ENCODE peak calls at places on chromosome 10, in seven cellular contexts. D is GM23338, T is Panc1, V is K562, G is endothelial cell of umbilical vein, C is transverse colon, S is stomach. R is an unnamed sample.

GRCh38 chr10:7426349-7426748 is 15.5 kb upstream of the SFMBT2 start:
- DNase-seq in T (no peak), G (no peak), S (no peak), V (no peak), D (no peak), C (no peak), R (no peak)

GRCh38 chr10:122044713-122045112 is 55.8 kb downstream of the TACC2 start:
- DNase-seq in V (no peak), C (peak; percentile 27), T (no peak), S (no peak), D (peak; percentile 50), G (no peak), R (no peak)

GRCh38 chr10:99560277-99561126 is 27.8 kb downstream of the NKX2-3 start:
- DNase-seq in C (peak; percentile 59), V (peak; percentile 56), G (peak; percentile 41), S (peak; percentile 42), D (peak; percentile 94), T (peak; percentile 28), R (no peak)

GRCh38 chr10:99532687-99533495 is at the start of gene NKX2-3:
- DNase-seq in C (peak; percentile 90), D (peak; percentile 93), T (no peak), S (peak; percentile 49), G (peak; percentile 40), V (peak; percentile 54), R (no peak)

GRCh38 chr10:30775779-30776591 is 146.4 kb upstream of the LYZL2 start:
- DNase-seq in G (no peak), S (no peak), D (no peak), C (peak; percentile 35), V (no peak), T (no peak), R (no peak)

GRCh38 chr10:11335167-11335652 is 276.2 kb downstream of the USP6NL start:
- DNase-seq in D (no peak), S (no peak), V (no peak), G (no peak), C (no peak), T (no peak), R (no peak)

GRCh38 chr10:78579995-78580394 is 488.8 kb upstream of the ZMIZ1 start:
- DNase-seq in C (peak; percentile 23), S (peak; percentile 32), G (peak; percentile 67), D (no peak), T (no peak), V (no peak), R (no peak)

GRCh38 chr10:119665901-119666708 is 14.9 kb downstream of the BAG3 start:
- DNase-seq in C (no peak), S (no peak), V (no peak), G (no peak), T (no peak), D (no peak), R (no peak)

GRCh38 chr10:73967022-73967429 is 30.9 kb upstream of the VCL start:
- DNase-seq in G (no peak), T (no peak), S (no peak), C (no peak), D (peak; percentile 85), V (no peak), R (peak; percentile 64)

GRCh38 chr10:73359492-73359891 is 828 bp upstream of the CFAP70 start:
- DNase-seq in T (no peak), G (no peak), D (no peak), V (no peak), S (no peak), C (no peak), R (no peak)

GRCh38 chr10:59880976-59881510 is 25.3 kb downstream of the CCDC6 start:
- DNase-seq in S (no peak), T (no peak), G (no peak), C (no peak), V (peak; percentile 54), D (no peak), R (no peak)

GRCh38 chr10:29067161-29067560 is 221.7 kb upstream of the LYZL1 start:
- DNase-seq in T (no peak), G (no peak), V (no peak), C (no peak), S (no peak), D (no peak), R (no peak)

GRCh38 chr10:91290607-91291006 is 70.1 kb downstream of the PCGF5 start:
- DNase-seq in C (no peak), D (no peak), V (no peak), T (no peak), G (no peak), S (no peak), R (no peak)

GRCh38 chr10:24254180-24254579 is 45.2 kb downstream of the KIAA1217 start:
- DNase-seq in S (no peak), D (no peak), C (no peak), G (no peak), T (no peak), V (no peak), R (no peak)

GRCh38 chr10:43306899-43307298 is 40.0 kb upstream of the RASGEF1A start:
- DNase-seq in T (no peak), C (no peak), G (no peak), S (no peak), D (no peak), V (no peak), R (no peak)

GRCh38 chr10:122632561-122632960 is 67.1 kb downstream of the C10orf120 start:
- DNase-seq in D (no peak), C (no peak), V (no peak), S (no peak), G (no peak), T (no peak), R (no peak)

GRCh38 chr10:121092341-121093099 is 241.4 kb downstream of the WDR11 start:
- DNase-seq in G (no peak), V (no peak), T (no peak), D (no peak), S (no peak), C (peak; percentile 18), R (no peak)

GRCh38 chr10:688621-689426 is 644 bp downstream of the DIP2C start:
- DNase-seq in V (no peak), T (no peak), S (peak; percentile 45), G (peak; percentile 30), D (peak; percentile 78), C (peak; percentile 36), R (no peak)

GRCh38 chr10:60733826-60734225 is 44.5 kb upstream of the CDK1 start:
- DNase-seq in T (no peak), V (no peak), S (no peak), G (no peak), D (no peak), C (no peak), R (no peak)

GRCh38 chr10:122232781-122233180 is 38.3 kb upstream of the BTBD16 start:
- DNase-seq in V (no peak), C (no peak), S (no peak), T (no peak), D (no peak), G (no peak), R (no peak)

GRCh38 chr10:14365231-14365744 is 34.6 kb upstream of the FRMD4A start:
- DNase-seq in T (no peak), C (no peak), G (no peak), S (no peak), V (no peak), D (no peak), R (no peak)

GRCh38 chr10:47376522-47377220 is 7.4 kb downstream of the ZNF488 start:
- DNase-seq in T (no peak), V (no peak), D (no peak), G (no peak), C (no peak), S (peak; percentile 19), R (peak; percentile 87)

GRCh38 chr10:113592380-113592779 is 39.5 kb downstream of the HABP2 start:
- DNase-seq in T (no peak), D (no peak), V (no peak), C (no peak), G (no peak), S (no peak), R (no peak)
- TF ChIP-seq POLR2AphosphoS5 in T (no peak), D (no peak), V (no peak), C (no peak), G (no peak), S (no peak), R (no peak)

GRCh38 chr10:4607681-4608080 is 218.3 kb upstream of the AKR1E2 start:
- DNase-seq in S (no peak), V (no peak), T (no peak), C (no peak), G (no peak), D (no peak), R (no peak)

GRCh38 chr10:4606856-4607636 is 219.0 kb upstream of the AKR1E2 start:
- DNase-seq in T (no peak), S (no peak), D (peak; percentile 8), G (no peak), V (no peak), C (no peak), R (no peak)
- H3K4me1 ChIP-seq in T (no peaks in the 10 kb centered on the region), S (no peaks in the 10 kb centered on the region), D (no peaks in the 10 kb centered on the region), G (no peaks in the 10 kb centered on the region), V (no peaks in the 10 kb centered on the region), C (no peaks in the 10 kb centered on the region), R (no peaks in the 10 kb centered on the region)

DNA sequence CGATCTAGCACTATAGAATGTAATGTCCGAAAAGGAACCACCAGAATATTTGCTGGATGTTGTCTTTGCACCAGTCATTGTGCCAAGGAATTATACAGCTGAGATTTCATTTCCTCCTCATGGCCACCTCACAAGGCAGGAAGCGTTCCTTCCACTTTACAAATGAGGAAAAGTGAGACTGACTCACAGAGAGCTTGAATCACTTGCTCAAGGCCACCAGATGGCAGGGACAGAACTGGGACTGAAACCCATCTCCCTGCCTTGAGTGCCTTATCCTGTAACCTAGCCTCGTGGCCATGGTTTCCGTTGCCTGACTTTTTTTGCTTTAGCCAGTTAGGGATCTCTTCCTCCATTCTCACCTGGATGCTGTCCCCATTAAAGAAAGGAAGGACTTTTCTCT is 44.7 kb upstream of the PDZD8 start:
- DNase-seq in C (no peak), T (no peak), V (no peak), S (no peak), D (no peak), G (peak; percentile 12), R (no peak)
- TF ChIP-seq CTCF in C (no peak), T (no peak), V (no peak), S (no peak), D (no peak), G (no peak), R (no peak)

GRCh38 chr10:110409926-110410325 is 87.8 kb upstream of the DUSP5 start:
- DNase-seq in C (no peak), V (no peak), D (no peak), S (no peak), T (no peak), G (no peak), R (no peak)

GRCh38 chr10:110408943-110409342 is 88.8 kb upstream of the DUSP5 start:
- DNase-seq in G (no peak), D (no peak), V (no peak), C (no peak), S (no peak), T (no peak), R (no peak)

GRCh38 chr10:110409488-110409887 is 88.2 kb upstream of the DUSP5 start:
- DNase-seq in C (no peak), D (no peak), T (no peak), S (no peak), V (no peak), G (no peak), R (no peak)

GRCh38 chr10:110411047-110411410 is 86.7 kb upstream of the DUSP5 start:
- DNase-seq in T (no peak), S (no peak), D (no peak), V (no peak), G (peak; percentile 51), C (no peak), R (no peak)

GRCh38 chr10:110410329-110411046 is 87.2 kb upstream of the DUSP5 start:
- DNase-seq in T (no peak), G (peak; percentile 89), D (no peak), V (peak; percentile 29), S (peak; percentile 76), C (peak; percentile 77), R (no peak)
- TF ChIP-seq POLR2AphosphoS5 in T (no peak), G (peak; percentile 90), D (no peak), V (no peak), S (peak; percentile 10), C (peak; percentile 45), R (peak; percentile 23)

R was measured in vagina.